ENCODE peak calls at places on chromosomes 5 and 9, in four cellular contexts. Q, I, P and E are unnamed samples.

GRCh38 chr9:22893196-22893843 is 446.7 kb downstream of the DMRTA1 start:
- DNase-seq in Q (no peak), I (no peak), P (no peak), E (no peak)

GRCh38 chr5:103264529-103264928 is 6.0 kb downstream of the MACIR start:
- DNase-seq in P (no peak), I (no peak), Q (no peak), E (no peak)

GRCh38 chr9:127910613-127911205 is 6.1 kb downstream of the ST6GALNAC4 start:
- DNase-seq in Q (no peak), P (no peak), I (no peak), E (no peak)

GRCh38 chr9:110958846-110959245 is 79.4 kb downstream of the LPAR1 start:
- DNase-seq in I (no peak), P (no peak), Q (no peak), E (no peak)

GRCh38 chr5:66231508-66231907 is 87.4 kb downstream of the SREK1 start:
- DNase-seq in P (no peak), I (no peak), Q (no peak), E (no peak)

GRCh38 chr9:88388203-88388885 is at the start of gene SPIN1:
- DNase-seq in I (peak), P (peak), Q (no peak), E (no peak)

GRCh38 chr9:104808030-104808614 is 44.2 kb downstream of the NIPSNAP3B start:
- DNase-seq in P (no peak), I (no peak), Q (no peak), E (peak)

GRCh38 chr9:82320566-82320965 is 332.0 kb downstream of the SPATA31D1 start:
- DNase-seq in I (no peak), P (no peak), Q (no peak), E (no peak)

GRCh38 chr5:112737088-112737471 is 605 bp upstream of the APC start:
- DNase-seq in I (no peak), Q (no peak), P (no peak), E (no peak)

GRCh38 chr5:38755171-38755570 is 90.6 kb upstream of the OSMR start:
- DNase-seq in Q (no peak), P (no peak), I (no peak), E (no peak)

GRCh38 chr9:94139672-94140417 is 55.6 kb downstream of the PTPDC1 start:
- DNase-seq in P (peak), Q (no peak), I (no peak), E (no peak)

GRCh38 chr9:90867101-90867500 is 65.5 kb downstream of the SYK start:
- DNase-seq in Q (no peak), I (no peak), P (no peak), E (peak)

GRCh38 chr9:137310190-137311052 is 8.3 kb upstream of the NRARP start:
- DNase-seq in Q (no peak), I (no peak), P (peak), E (peak)

GRCh38 chr5:11602298-11602697 is 301.9 kb downstream of the CTNND2 start:
- DNase-seq in P (no peak), I (peak), Q (no peak), E (no peak)

GRCh38 chr9:108002296-108003056 is 512.9 kb upstream of the KLF4 start:
- DNase-seq in P (no peak), Q (no peak), I (no peak), E (no peak)

GRCh38 chr9:99419099-99419498 is 197.0 kb downstream of the SEC61B start:
- DNase-seq in I (no peak), Q (no peak), P (no peak), E (no peak)

GRCh38 chr5:155402927-155403645 is 389.5 kb downstream of the KIF4B start:
- DNase-seq in I (no peak), Q (no peak), P (no peak), E (no peak)

GRCh38 chr9:115000217-115000639 is 69.8 kb upstream of the TNFSF8 start:
- DNase-seq in P (no peak), I (no peak), Q (no peak), E (no peak)

GRCh38 chr5:109740329-109740728 is 50.6 kb downstream of the MAN2A1 start:
- DNase-seq in P (no peak), I (no peak), Q (peak), E (no peak)

GRCh38 chr5:109451161-109451560 is 41.4 kb upstream of the PJA2 start:
- DNase-seq in P (no peak), Q (no peak), I (no peak), E (no peak)

GRCh38 chr5:115069087-115069968 is 100.4 kb downstream of the TRIM36 start:
- DNase-seq in Q (peak), I (peak), P (peak), E (no peak)

GRCh38 chr5:3218096-3218495 is 377.5 kb upstream of the IRX1 start:
- DNase-seq in Q (no peak), P (no peak), I (no peak), E (no peak)

GRCh38 chr9:1034271-1034670 is 15.9 kb upstream of the DMRT2 start:
- DNase-seq in I (no peak), Q (no peak), P (no peak), E (no peak)

GRCh38 chr5:146947181-146947941 is 68.8 kb upstream of the PPP2R2B start:
- DNase-seq in Q (no peak), P (peak), I (no peak), E (no peak)

GRCh38 chr9:89442981-89443817 is 54.7 kb downstream of the SEMA4D start:
- DNase-seq in P (no peak), I (no peak), Q (no peak), E (no peak)

GRCh38 chr5:62547929-62548678 is 30.5 kb upstream of the LRRC70 start:
- DNase-seq in P (no peak), I (no peak), Q (no peak), E (no peak)

GRCh38 chr5:93208156-93208895 is 372.7 kb downstream of the NR2F1-AS1 start:
- DNase-seq in P (no peak), I (no peak), Q (no peak), E (no peak)

GRCh38 chr5:103232393-103232999 is 26.1 kb upstream of the MACIR start:
- DNase-seq in P (peak), I (peak), Q (no peak), E (no peak)

GRCh38 chr5:56145106-56145505 is 88.0 kb downstream of the ANKRD55 start:
- DNase-seq in Q (no peak), P (no peak), I (no peak), E (no peak)

GRCh38 chr5:126098330-126099017 is 324.7 kb upstream of the GRAMD2B start:
- DNase-seq in I (no peak), P (no peak), Q (no peak), E (no peak)

GRCh38 chr5:17511775-17512325 is 6.3 kb upstream of the TAF11L3 start:
- DNase-seq in Q (no peak), I (no peak), P (no peak), E (no peak)

GRCh38 chr9:68702493-68702892 is 2.5 kb upstream of the PIP5K1B start:
- DNase-seq in Q (no peak), P (peak), I (peak), E (no peak)

GRCh38 chr9:72467766-72468738 is 53.4 kb upstream of the TMC1 start:
- DNase-seq in Q (no peak), I (no peak), P (no peak), E (no peak)

GRCh38 chr5:73684691-73685090 is 58.7 kb downstream of the ARHGEF28 start:
- DNase-seq in I (no peak), P (no peak), Q (no peak), E (no peak)

GRCh38 chr9:99162759-99163364 is 57.9 kb downstream of the TGFBR1 start:
- DNase-seq in Q (no peak), P (peak), I (peak), E (no peak)

GRCh38 chr9:34403554-34404380 is 27.1 kb upstream of the MYORG start:
- DNase-seq in I (peak), P (peak), Q (no peak), E (peak)

GRCh38 chr5:28400076-28400475 is 1361.7 kb upstream of the CDH9 start:
- DNase-seq in I (no peak), P (no peak), Q (no peak), E (no peak)

GRCh38 chr5:177602458-177602830 is 2.5 kb downstream of the B4GALT7 start:
- DNase-seq in I (no peak), P (no peak), Q (no peak), E (no peak)

GRCh38 chr9:136243631-136244030 is 2.0 kb downstream of the QSOX2 start:
- DNase-seq in Q (peak), P (no peak), I (no peak), E (no peak)

GRCh38 chr5:141637266-141637692 is 482 bp downstream of the RELL2 start:
- DNase-seq in I (no peak), Q (no peak), P (peak), E (no peak)
- TF ChIP-seq HDAC6 in I (no peak), Q (no peak), P (no peak), E (no peak)

DNA sequence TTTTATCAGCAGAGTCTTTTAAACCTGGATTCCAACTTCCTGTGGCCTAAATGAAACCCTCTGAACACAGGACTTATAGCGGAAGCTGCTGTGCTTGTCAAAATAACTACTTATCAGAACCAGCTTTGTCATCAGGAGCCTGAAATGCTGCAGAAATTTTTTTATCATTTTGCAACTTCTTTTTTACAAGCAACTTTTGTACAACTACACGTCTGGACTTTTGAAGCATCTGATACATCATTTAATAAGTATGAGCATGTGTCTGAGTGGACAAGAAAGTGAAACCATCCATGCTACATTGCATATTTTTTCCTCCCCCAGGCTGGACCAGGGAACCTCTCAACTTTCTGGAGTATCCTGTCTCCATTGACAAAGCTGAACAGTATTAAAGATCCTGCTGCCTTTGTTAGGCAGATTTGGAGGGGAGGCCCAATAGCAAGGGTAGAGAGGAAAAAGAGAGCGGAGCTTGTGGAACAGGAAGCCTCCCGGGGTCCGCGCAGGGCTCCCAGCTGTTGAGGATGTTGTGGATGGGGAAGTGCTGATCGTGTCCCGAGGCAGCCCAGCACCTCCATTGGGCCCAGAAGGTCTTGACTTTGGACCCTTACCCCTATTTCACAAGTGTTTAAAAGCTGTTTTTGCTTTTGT is 196.6 kb downstream of the MSX2 start:
- DNase-seq in Q (no peak), P (no peak), I (no peak), E (peak)
- TF ChIP-seq HDAC6 in Q (no peak), P (no peak), I (no peak), E (no peak)

GRCh38 chr5:64298586-64298985 is 132.9 kb downstream of the RNF180 start:
- DNase-seq in I (no peak), Q (no peak), P (no peak), E (no peak)

GRCh38 chr5:64299805-64300204 is 134.2 kb downstream of the RNF180 start:
- DNase-seq in P (no peak), I (no peak), Q (no peak), E (no peak)

DNA sequence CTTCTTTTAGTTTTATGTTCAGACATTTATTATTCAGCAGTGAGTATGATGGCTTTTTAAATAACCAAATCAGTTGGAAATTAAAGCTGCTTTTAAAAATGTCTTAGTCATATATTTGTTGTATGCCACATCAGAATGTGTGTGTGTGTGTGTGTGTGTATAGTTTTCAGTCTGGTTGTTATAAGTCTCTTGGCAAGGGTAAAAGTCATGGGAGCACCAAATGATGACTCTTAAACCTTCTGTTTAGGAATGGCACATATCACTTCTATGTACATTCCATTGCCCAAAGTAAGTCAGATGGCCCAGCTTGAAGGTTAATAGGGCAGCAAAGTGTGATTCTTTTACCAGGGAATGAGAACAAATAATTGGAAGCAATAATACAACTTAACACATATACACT is 135.9 kb downstream of the RNF180 start:
- DNase-seq in Q (no peak), I (no peak), P (no peak), E (no peak)
- TF ChIP-seq HDAC6 in Q (no peak), I (no peak), P (no peak), E (no peak)

GRCh38 chr5:123223906-123224305 is 134.9 kb downstream of the PRDM6 start:
- DNase-seq in P (no peak), Q (no peak), I (no peak), E (no peak)
- TF ChIP-seq HDAC6 in P (no peak), Q (no peak), I (no peak), E (no peak)

GRCh38 chr5:88889165-88890069 is 6.4 kb upstream of the MEF2C start:
- DNase-seq in P (no peak), I (no peak), Q (no peak), E (no peak)
- TF ChIP-seq HDAC6 in P (no peak), I (no peak), Q (peak), E (no peak)

GRCh38 chr5:174736351-174736721 is 12.0 kb downstream of the MSX2 start:
- DNase-seq in Q (no peak), P (no peak), I (no peak), E (no peak)

GRCh38 chr5:174735498-174736350 is 11.3 kb downstream of the MSX2 start:
- DNase-seq in Q (no peak), I (peak), P (peak), E (peak)

GRCh38 chr5:174737335-174737734 is 13.0 kb downstream of the MSX2 start:
- DNase-seq in Q (no peak), I (no peak), P (no peak), E (no peak)

GRCh38 chr5:174734571-174735497 is 10.5 kb downstream of the MSX2 start:
- DNase-seq in I (no peak), P (no peak), Q (no peak), E (peak)

DNA sequence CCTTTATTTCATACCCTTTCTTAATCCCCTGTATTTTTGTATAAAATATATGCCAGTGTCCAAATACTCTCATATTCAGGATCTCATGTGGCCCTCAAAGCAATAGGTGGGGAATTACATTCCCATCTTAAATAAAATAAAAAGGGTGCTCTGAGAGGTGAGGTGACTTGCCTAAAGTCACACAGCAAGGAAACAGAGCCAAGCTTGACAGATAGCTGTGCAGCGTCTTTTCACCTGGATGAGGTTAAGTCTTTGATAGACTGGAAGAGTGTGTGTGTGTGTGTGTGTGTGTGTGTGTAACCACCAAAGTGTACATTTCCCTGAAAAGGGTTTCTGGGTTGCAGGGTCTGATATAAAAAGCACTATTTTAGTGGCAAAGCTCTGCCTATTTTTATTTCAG is 12.4 kb downstream of the MSX2 start:
- DNase-seq in P (no peak), I (no peak), Q (no peak), E (no peak)
- TF ChIP-seq HDAC6 in P (no peak), I (no peak), Q (no peak), E (no peak)

GRCh38 chr9:84070590-84070989 is 90.0 kb downstream of the RMI1 start:
- DNase-seq in P (no peak), I (no peak), Q (no peak), E (no peak)
- TF ChIP-seq HDAC6 in P (no peak), I (no peak), Q (no peak), E (no peak)

DNA sequence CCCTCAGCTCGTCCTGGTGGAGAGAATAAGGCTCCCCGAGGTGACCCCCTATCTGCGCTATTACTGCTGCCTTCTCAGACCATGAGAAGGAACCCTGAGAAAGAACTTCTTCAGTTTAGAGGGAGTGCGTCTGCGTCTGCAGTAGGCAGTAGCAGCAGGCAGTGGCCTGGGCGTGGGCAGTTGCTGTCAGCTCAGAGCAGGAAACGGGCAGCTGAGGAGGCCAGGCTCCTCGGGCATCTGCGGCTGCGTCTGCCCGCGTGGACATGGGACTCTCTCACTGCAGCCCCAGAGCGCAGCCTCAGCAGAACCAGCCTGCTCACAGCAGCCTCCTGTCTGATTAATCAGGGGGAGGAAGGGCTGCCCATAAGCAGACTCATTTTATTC is 49.8 kb upstream of the FCN1 start:
- DNase-seq in P (no peak), I (no peak), Q (no peak), E (no peak)
- TF ChIP-seq HDAC6 in P (no peak), I (no peak), Q (no peak), E (no peak)

GRCh38 chr5:151215546-151215880 is 8.4 kb downstream of the CCDC69 start:
- DNase-seq in I (no peak), P (no peak), Q (no peak), E (no peak)

GRCh38 chr5:151214614-151215545 is 9.0 kb downstream of the CCDC69 start:
- DNase-seq in P (no peak), I (peak), Q (peak), E (no peak)

GRCh38 chr5:151218177-151218576 is 5.7 kb downstream of the CCDC69 start:
- DNase-seq in I (no peak), P (no peak), Q (no peak), E (no peak)

GRCh38 chr5:151219138-151219537 is 4.8 kb downstream of the CCDC69 start:
- DNase-seq in I (no peak), P (no peak), Q (no peak), E (no peak)

DNA sequence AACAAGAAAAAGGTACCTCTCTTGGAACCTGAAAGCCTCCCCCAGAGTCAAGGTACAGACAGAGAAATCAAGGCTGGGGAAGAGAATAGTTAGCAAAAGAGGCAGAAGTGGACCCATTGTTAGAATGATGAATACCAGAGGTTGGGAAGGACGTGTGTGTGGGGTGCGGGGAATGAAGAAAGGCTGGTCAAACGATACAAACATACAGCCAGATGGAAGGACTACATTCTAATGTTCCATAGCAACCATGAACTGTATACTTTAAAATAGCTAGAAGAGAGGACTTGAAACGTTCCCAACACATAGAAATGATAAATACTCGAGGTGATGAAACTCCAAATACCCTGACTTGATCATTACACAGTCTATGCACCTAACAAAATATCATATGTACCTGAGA is 7.1 kb downstream of the CCDC69 start:
- DNase-seq in P (no peak), I (no peak), Q (no peak), E (no peak)
- TF ChIP-seq HDAC6 in P (no peak), I (no peak), Q (no peak), E (no peak)